ENCODE peak calls at places on chromosomes 1 and 21, in eight cellular contexts. B is fibroblast of pulmonary artery; J is lower lobe of right lung; M is esophagus squamous epithelium; R is cardiac fibroblast; D is CD8-positive, alpha-beta memory T cell; G is left ventricle myocardium inferior; X is adipocyte. P is an unnamed sample.
A peak's percentile ranks its signal among the peaks of the same experiment; 100 is the strongest.

GRCh38 chr1:204150702-204151561 is 912 bp downstream of the ETNK2 start:
- DNase-seq in G (no peak), D (no peak), B (no peak), X (peak; percentile 4), R (no peak), M (no peak), J (peak; percentile 43), P (no peak)

GRCh38 chr1:234589854-234590620 is 19.9 kb downstream of the IRF2BP2 start:
- DNase-seq in J (no peak), R (peak; percentile 24), B (no peak), M (no peak), G (no peak), D (no peak), X (no peak), P (peak; percentile 50)

GRCh38 chr1:27527223-27527856 is 37.4 kb upstream of the WASF2 start:
- DNase-seq in D (peak; percentile 49), G (peak; percentile 70), R (peak; percentile 62), M (no peak), B (no peak), X (no peak), J (peak; percentile 66), P (no peak)

GRCh38 chr1:240241278-240241677 is 149.6 kb downstream of the FMN2 start:
- DNase-seq in B (no peak), R (no peak), J (no peak), D (no peak), G (no peak), M (no peak), X (no peak), P (no peak)

GRCh38 chr21:36980280-36981048 is 14.0 kb upstream of the HLCS start:
- DNase-seq in G (peak; percentile 21), B (no peak), J (peak; percentile 67), D (no peak), R (peak; percentile 33), X (no peak), M (no peak), P (peak; percentile 39)

GRCh38 chr1:218164111-218164929 is 120.8 kb upstream of the RRP15 start:
- DNase-seq in M (no peak), B (peak; percentile 16), R (peak; percentile 19), X (peak; percentile 38), D (no peak), G (peak; percentile 28), J (peak; percentile 48), P (peak; percentile 17)

GRCh38 chr21:45974073-45975016 is 7.2 kb upstream of the COL6A1 start:
- DNase-seq in M (no peak), R (peak; percentile 71), G (peak; percentile 70), B (peak; percentile 70), X (peak; percentile 79), D (no peak), J (peak; percentile 48), P (peak; percentile 76)

GRCh38 chr1:98920441-98921110 is 84.1 kb downstream of the PLPPR5 start:
- DNase-seq in B (peak; percentile 34), R (peak; percentile 27), X (peak; percentile 52), J (no peak), M (no peak), D (no peak), G (no peak), P (peak; percentile 72)

GRCh38 chr21:44510508-44511218 is 29.3 kb downstream of the KRTAP10-1 start:
- DNase-seq in D (peak; percentile 74), R (peak; percentile 41), M (no peak), G (peak; percentile 44), J (peak; percentile 79), B (peak; percentile 39), X (peak; percentile 55), P (peak; percentile 11)

GRCh38 chr1:117815926-117816325 is 113.5 kb downstream of the GDAP2 start:
- DNase-seq in B (no peak), D (no peak), J (no peak), R (no peak), M (no peak), X (no peak), G (no peak), P (no peak)

GRCh38 chr1:29197590-29197924 is 15.9 kb upstream of the SRSF4 start:
- DNase-seq in D (no peak), G (no peak), B (peak; percentile 57), X (peak; percentile 46), M (no peak), R (peak; percentile 58), J (no peak), P (peak; percentile 53)

GRCh38 chr1:8862528-8862927 is 16.0 kb downstream of the ENO1 start:
- DNase-seq in R (no peak), D (peak; percentile 25), X (no peak), J (no peak), G (no peak), B (no peak), M (no peak), P (no peak)

GRCh38 chr1:83918688-83919285 is 80.1 kb downstream of the TTLL7 start:
- DNase-seq in B (no peak), J (no peak), X (no peak), M (no peak), R (no peak), G (no peak), D (no peak), P (no peak)

GRCh38 chr1:156671804-156672203 is 5.4 kb downstream of the NES start:
- DNase-seq in M (no peak), D (no peak), X (no peak), G (no peak), B (no peak), R (no peak), J (no peak), P (no peak)

GRCh38 chr1:161382214-161383019 is 14.7 kb upstream of the CFAP126 start:
- DNase-seq in J (no peak), G (no peak), M (no peak), D (peak; percentile 37), X (peak; percentile 88), B (peak; percentile 87), R (peak; percentile 85), P (peak; percentile 86)

GRCh38 chr1:101653482-101653946 is 343.2 kb downstream of the OLFM3 start:
- DNase-seq in J (no peak), R (peak; percentile 18), B (peak; percentile 47), M (no peak), G (no peak), X (peak; percentile 55), D (no peak), P (peak; percentile 11)

GRCh38 chr1:115697619-115698018 is 55.8 kb downstream of the VANGL1 start:
- DNase-seq in X (no peak), R (no peak), G (no peak), B (no peak), J (no peak), M (no peak), D (no peak), P (no peak)

GRCh38 chr1:89604414-89604735 is 28.5 kb upstream of the LRRC8C start:
- DNase-seq in M (no peak), G (no peak), X (no peak), J (no peak), B (no peak), R (no peak), D (no peak), P (no peak)

GRCh38 chr1:78408192-78408591 is 82.6 kb upstream of the PTGFR start:
- DNase-seq in R (no peak), X (peak; percentile 80), G (no peak), D (no peak), J (no peak), B (no peak), M (no peak), P (peak; percentile 90)

GRCh38 chr1:182391028-182391361 is 595 bp downstream of the GLUL start:
- DNase-seq in J (peak; percentile 48), G (no peak), M (no peak), D (no peak), B (no peak), X (no peak), R (no peak), P (no peak)

GRCh38 chr1:114712987-114713386 is 3.6 kb downstream of the NRAS start:
- DNase-seq in B (no peak), X (no peak), D (no peak), M (no peak), R (no peak), J (no peak), G (no peak), P (no peak)

GRCh38 chr1:205227584-205228006 is at the start of gene TMCC2:
- DNase-seq in R (peak; percentile 93), B (peak; percentile 91), D (peak; percentile 80), M (no peak), J (peak; percentile 86), X (peak; percentile 97), G (peak; percentile 91), P (peak; percentile 90)

GRCh38 chr1:10046356-10047085 is 13.8 kb downstream of the UBE4B start:
- DNase-seq in X (no peak), B (no peak), D (no peak), R (peak; percentile 50), G (peak; percentile 33), M (no peak), J (no peak), P (peak; percentile 73)

GRCh38 chr1:153627797-153628626 is at the start of gene S100A1:
- DNase-seq in G (peak; percentile 81), B (no peak), D (no peak), X (no peak), J (no peak), M (no peak), R (no peak), P (no peak)

GRCh38 chr1:153630384-153630783 is 2.1 kb downstream of the S100A1 start:
- DNase-seq in G (no peak), D (no peak), X (no peak), M (no peak), R (no peak), J (no peak), B (no peak), P (no peak)

GRCh38 chr1:153629343-153629665 is 1.1 kb downstream of the S100A1 start:
- DNase-seq in G (no peak), B (no peak), X (no peak), J (no peak), R (no peak), D (no peak), M (no peak), P (no peak)

GRCh38 chr1:153629971-153630370 is 1.7 kb downstream of the S100A1 start:
- DNase-seq in M (no peak), X (peak; percentile 42), B (no peak), G (peak; percentile 75), J (no peak), D (no peak), R (no peak), P (no peak)

GRCh38 chr1:153628638-153629342 is 556 bp downstream of the S100A1 start:
- DNase-seq in R (no peak), J (no peak), X (no peak), G (no peak), M (no peak), B (no peak), D (no peak), P (no peak)
- H3K4me3 ChIP-seq in R (no peak overlapping the region), J (no peak overlapping the region), X (no peak overlapping the region), G (peak overlapping the region; percentile 66), M (no peak overlapping the region), B (no peak overlapping the region), D (no peak overlapping the region), P (no peak overlapping the region)

GRCh38 chr1:71921935-71922559 is 360.3 kb downstream of the NEGR1 start:
- DNase-seq in D (no peak), G (no peak), B (no peak), J (no peak), X (no peak), M (no peak), R (no peak), P (no peak)
- H3K4me3 ChIP-seq in D (no peak overlapping the region), G (no peak overlapping the region), B (no peak overlapping the region), J (no peak overlapping the region), X (no peak overlapping the region), M (no peak overlapping the region), R (no peak overlapping the region), P (no peak overlapping the region)

GRCh38 chr1:6497867-6498575 is 6.6 kb upstream of the PLEKHG5 start:
- DNase-seq in J (no peak), D (no peak), M (no peak), B (no peak), X (no peak), G (no peak), R (no peak), P (no peak)
- H3K4me3 ChIP-seq in J (peak overlapping the region; percentile 63), D (peak overlapping the region; percentile 52), M (peak overlapping the region; percentile 63), B (peak overlapping the region; percentile 67), X (peak overlapping the region; percentile 81), G (peak overlapping the region; percentile 79), R (peak overlapping the region; percentile 73), P (peak overlapping the region; percentile 82)

GRCh38 chr21:34890724-34891609 is 158.1 kb downstream of the RUNX1 start:
- DNase-seq in D (peak; percentile 4), M (no peak), R (no peak), G (peak; percentile 20), J (peak; percentile 59), B (peak; percentile 47), X (peak; percentile 77), P (peak; percentile 69)
- H3K4me3 ChIP-seq in D (no peak overlapping the region), M (peak overlapping the region; percentile 69), R (peak overlapping the region; percentile 70), G (peak overlapping the region; percentile 75), J (peak overlapping the region; percentile 70), B (peak overlapping the region; percentile 45), X (peak overlapping the region; percentile 97), P (peak overlapping the region; percentile 57)